ENCODE peak calls at places on chromosomes 2 and 18, in four cellular contexts. One of them, this sample, is unnamed.

GRCh38 chr2:203330434-203330833 is 2.2 kb downstream of the ABI2 start:
- DNase-seq in SK-N-SH: no peak
- DNase-seq in A549: peak; percentile 16
- DNase-seq in CD4-positive, alpha-beta T cell: no peak
- DNase-seq in this sample: no peak

GRCh38 chr2:1210352-1210751 is 202.9 kb upstream of the TPO start:
- DNase-seq in CD4-positive, alpha-beta T cell: no peak
- DNase-seq in A549: no peak
- DNase-seq in SK-N-SH: no peak
- DNase-seq in this sample: no peak

GRCh38 chr2:16613475-16613874 is 52.2 kb downstream of the CYRIA start:
- DNase-seq in A549: peak; percentile 42
- DNase-seq in SK-N-SH: peak; percentile 66
- DNase-seq in CD4-positive, alpha-beta T cell: no peak
- DNase-seq in this sample: peak; percentile 56

GRCh38 chr2:72824224-72824842 is 1.5 kb downstream of the EXOC6B start:
- DNase-seq in CD4-positive, alpha-beta T cell: no peak
- DNase-seq in A549: no peak
- DNase-seq in SK-N-SH: no peak
- DNase-seq in this sample: no peak

GRCh38 chr2:4604767-4605166 is 901.4 kb downstream of the DCDC2C start:
- DNase-seq in SK-N-SH: no peak
- DNase-seq in A549: no peak
- DNase-seq in CD4-positive, alpha-beta T cell: no peak
- DNase-seq in this sample: no peak

GRCh38 chr2:234368861-234369261 is 128.0 kb downstream of the ARL4C start:
- DNase-seq in SK-N-SH: no peak
- DNase-seq in A549: peak; percentile 53
- DNase-seq in CD4-positive, alpha-beta T cell: peak; percentile 38
- DNase-seq in this sample: no peak

GRCh38 chr2:181779288-181779871 is 99.1 kb upstream of the NEUROD1 start:
- DNase-seq in CD4-positive, alpha-beta T cell: no peak
- DNase-seq in SK-N-SH: no peak
- DNase-seq in A549: no peak
- DNase-seq in this sample: no peak

GRCh38 chr2:177574357-177574756 is 181.8 kb downstream of the AGPS start:
- DNase-seq in CD4-positive, alpha-beta T cell: no peak
- DNase-seq in A549: no peak
- DNase-seq in SK-N-SH: no peak
- DNase-seq in this sample: no peak

GRCh38 chr2:58039170-58039611 is 7.4 kb upstream of the VRK2 start:
- DNase-seq in A549: no peak
- DNase-seq in SK-N-SH: no peak
- DNase-seq in CD4-positive, alpha-beta T cell: no peak
- DNase-seq in this sample: no peak

GRCh38 chr2:157868993-157869392 is 7.1 kb downstream of the ACVR1 start:
- DNase-seq in CD4-positive, alpha-beta T cell: no peak
- DNase-seq in A549: no peak
- DNase-seq in SK-N-SH: no peak
- DNase-seq in this sample: no peak

GRCh38 chr18:54717673-54718435 is 110.4 kb upstream of the RAB27B start:
- DNase-seq in A549: no peak
- DNase-seq in SK-N-SH: peak; percentile 56
- DNase-seq in CD4-positive, alpha-beta T cell: peak; percentile 7
- DNase-seq in this sample: peak; percentile 28

GRCh38 chr2:106363788-106364187 is 104.4 kb downstream of the RGPD3 start:
- DNase-seq in A549: no peak
- DNase-seq in SK-N-SH: no peak
- DNase-seq in CD4-positive, alpha-beta T cell: no peak
- DNase-seq in this sample: no peak

GRCh38 chr18:42094875-42095274 is 139.8 kb downstream of the PIK3C3 start:
- DNase-seq in SK-N-SH: no peak
- DNase-seq in CD4-positive, alpha-beta T cell: no peak
- DNase-seq in A549: no peak
- DNase-seq in this sample: no peak

GRCh38 chr2:154392256-154392655 is 306.2 kb upstream of the KCNJ3 start:
- DNase-seq in SK-N-SH: no peak
- DNase-seq in A549: no peak
- DNase-seq in CD4-positive, alpha-beta T cell: no peak
- DNase-seq in this sample: no peak

GRCh38 chr2:210562136-210563080 is 6.0 kb downstream of the CPS1 start:
- DNase-seq in A549: no peak
- DNase-seq in CD4-positive, alpha-beta T cell: no peak
- DNase-seq in SK-N-SH: no peak
- DNase-seq in this sample: no peak

GRCh38 chr2:166825914-166826313 is 62.4 kb upstream of the XIRP2 start:
- DNase-seq in A549: no peak
- DNase-seq in SK-N-SH: no peak
- DNase-seq in CD4-positive, alpha-beta T cell: no peak
- DNase-seq in this sample: no peak

GRCh38 chr2:220504890-220505564 is 877.6 kb downstream of the SLC4A3 start:
- DNase-seq in CD4-positive, alpha-beta T cell: no peak
- DNase-seq in SK-N-SH: no peak
- DNase-seq in A549: peak; percentile 5
- DNase-seq in this sample: no peak

GRCh38 chr2:204542967-204543608 is 2.2 kb upstream of the PARD3B start:
- DNase-seq in SK-N-SH: no peak
- DNase-seq in CD4-positive, alpha-beta T cell: no peak
- DNase-seq in A549: no peak
- DNase-seq in this sample: no peak

GRCh38 chr2:239559417-239560261 is 158.8 kb upstream of the HDAC4 start:
- DNase-seq in CD4-positive, alpha-beta T cell: no peak
- DNase-seq in SK-N-SH: no peak
- DNase-seq in A549: no peak
- DNase-seq in this sample: no peak

DNA sequence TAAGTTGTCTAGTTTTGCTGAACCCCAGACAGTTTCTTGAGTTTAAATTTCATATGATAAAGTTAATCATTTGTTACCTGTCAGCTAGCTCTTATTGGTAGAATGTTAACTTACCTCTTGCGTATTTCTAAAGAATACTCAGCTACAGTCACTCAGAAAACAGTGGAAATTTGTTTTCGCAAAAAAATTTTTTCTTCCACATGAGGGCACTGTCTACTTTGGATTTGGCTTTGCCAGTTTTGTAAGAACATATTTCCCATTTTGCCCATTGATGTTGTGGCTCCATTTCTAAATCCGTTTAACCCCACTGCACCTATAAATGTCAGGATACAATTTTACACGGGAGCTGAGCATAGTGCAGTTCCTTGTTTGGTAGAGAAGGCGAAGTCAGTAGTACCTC is 19.1 kb upstream of the GCFC2 start:
- DNase-seq in A549: no peak
- DNase-seq in CD4-positive, alpha-beta T cell: no peak
- DNase-seq in SK-N-SH: peak; percentile 26
- DNase-seq in this sample: no peak
- TF ChIP-seq CTCF in A549: peak; percentile 55
- TF ChIP-seq CTCF in CD4-positive, alpha-beta T cell: no peak
- TF ChIP-seq CTCF in SK-N-SH: peak; percentile 44
- TF ChIP-seq CTCF in this sample: no peak

GRCh38 chr18:74524097-74524496 is 10.2 kb upstream of the CNDP1 start:
- DNase-seq in CD4-positive, alpha-beta T cell: no peak
- DNase-seq in SK-N-SH: no peak
- DNase-seq in A549: no peak
- DNase-seq in this sample: no peak
- TF ChIP-seq CTCF in CD4-positive, alpha-beta T cell: no peak
- TF ChIP-seq CTCF in SK-N-SH: no peak
- TF ChIP-seq CTCF in A549: no peak
- TF ChIP-seq CTCF in this sample: no peak

GRCh38 chr2:37281916-37282315 is 42.7 kb downstream of the PRKD3 start:
- DNase-seq in CD4-positive, alpha-beta T cell: no peak
- DNase-seq in A549: no peak
- DNase-seq in SK-N-SH: no peak
- DNase-seq in this sample: no peak
- TF ChIP-seq CTCF in CD4-positive, alpha-beta T cell: no peak
- TF ChIP-seq CTCF in A549: peak; percentile 16
- TF ChIP-seq CTCF in SK-N-SH: peak; percentile 38
- TF ChIP-seq CTCF in this sample: no peak

DNA sequence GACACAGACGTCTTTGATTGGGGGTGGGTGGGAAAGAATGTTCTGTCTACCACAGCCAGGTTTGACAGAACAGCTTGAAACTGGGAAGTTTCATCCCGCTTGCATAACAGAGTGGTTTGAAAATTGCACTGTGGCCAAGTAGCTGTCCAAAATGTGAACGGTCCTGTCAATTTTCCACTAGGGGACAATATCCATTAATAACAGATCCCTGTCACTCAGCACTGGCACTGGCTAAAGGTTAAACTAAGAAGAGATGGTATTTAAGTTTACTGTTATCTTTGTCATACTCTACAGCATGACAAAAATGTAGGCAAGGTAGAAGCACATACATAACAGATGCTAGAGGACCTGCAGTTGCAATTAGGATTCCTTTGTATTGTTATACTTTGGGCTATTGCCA is 55.6 kb upstream of the ACMSD start:
- DNase-seq in A549: no peak
- DNase-seq in CD4-positive, alpha-beta T cell: no peak
- DNase-seq in SK-N-SH: peak; percentile 55
- DNase-seq in this sample: peak; percentile 21
- TF ChIP-seq CTCF in A549: no peak
- TF ChIP-seq CTCF in CD4-positive, alpha-beta T cell: peak; percentile 44
- TF ChIP-seq CTCF in SK-N-SH: peak; percentile 52
- TF ChIP-seq CTCF in this sample: peak; percentile 53

GRCh38 chr2:228701506-228701905 is 520.0 kb upstream of the SPHKAP start:
- DNase-seq in SK-N-SH: no peak
- DNase-seq in CD4-positive, alpha-beta T cell: no peak
- DNase-seq in A549: no peak
- DNase-seq in this sample: no peak

GRCh38 chr2:228698963-228699362 is 517.5 kb upstream of the SPHKAP start:
- DNase-seq in SK-N-SH: no peak
- DNase-seq in A549: no peak
- DNase-seq in CD4-positive, alpha-beta T cell: no peak
- DNase-seq in this sample: no peak

GRCh38 chr2:228699400-228699799 is 517.9 kb upstream of the SPHKAP start:
- DNase-seq in A549: no peak
- DNase-seq in SK-N-SH: no peak
- DNase-seq in CD4-positive, alpha-beta T cell: no peak
- DNase-seq in this sample: no peak

GRCh38 chr2:228699888-228700287 is 518.4 kb upstream of the SPHKAP start:
- DNase-seq in A549: no peak
- DNase-seq in SK-N-SH: no peak
- DNase-seq in CD4-positive, alpha-beta T cell: no peak
- DNase-seq in this sample: no peak

GRCh38 chr2:228700638-228701037 is 519.2 kb upstream of the SPHKAP start:
- DNase-seq in CD4-positive, alpha-beta T cell: no peak
- DNase-seq in A549: no peak
- DNase-seq in SK-N-SH: no peak
- DNase-seq in this sample: no peak
- TF ChIP-seq CTCF in CD4-positive, alpha-beta T cell: no peak
- TF ChIP-seq CTCF in A549: no peak
- TF ChIP-seq CTCF in SK-N-SH: no peak
- TF ChIP-seq CTCF in this sample: no peak

GRCh38 chr2:136874258-136874657 is 108.9 kb downstream of the THSD7B start:
- DNase-seq in SK-N-SH: peak; percentile 20
- DNase-seq in A549: no peak
- DNase-seq in CD4-positive, alpha-beta T cell: no peak
- DNase-seq in this sample: no peak
- TF ChIP-seq CTCF in SK-N-SH: peak; percentile 55
- TF ChIP-seq CTCF in A549: no peak
- TF ChIP-seq CTCF in CD4-positive, alpha-beta T cell: no peak
- TF ChIP-seq CTCF in this sample: no peak

DNA sequence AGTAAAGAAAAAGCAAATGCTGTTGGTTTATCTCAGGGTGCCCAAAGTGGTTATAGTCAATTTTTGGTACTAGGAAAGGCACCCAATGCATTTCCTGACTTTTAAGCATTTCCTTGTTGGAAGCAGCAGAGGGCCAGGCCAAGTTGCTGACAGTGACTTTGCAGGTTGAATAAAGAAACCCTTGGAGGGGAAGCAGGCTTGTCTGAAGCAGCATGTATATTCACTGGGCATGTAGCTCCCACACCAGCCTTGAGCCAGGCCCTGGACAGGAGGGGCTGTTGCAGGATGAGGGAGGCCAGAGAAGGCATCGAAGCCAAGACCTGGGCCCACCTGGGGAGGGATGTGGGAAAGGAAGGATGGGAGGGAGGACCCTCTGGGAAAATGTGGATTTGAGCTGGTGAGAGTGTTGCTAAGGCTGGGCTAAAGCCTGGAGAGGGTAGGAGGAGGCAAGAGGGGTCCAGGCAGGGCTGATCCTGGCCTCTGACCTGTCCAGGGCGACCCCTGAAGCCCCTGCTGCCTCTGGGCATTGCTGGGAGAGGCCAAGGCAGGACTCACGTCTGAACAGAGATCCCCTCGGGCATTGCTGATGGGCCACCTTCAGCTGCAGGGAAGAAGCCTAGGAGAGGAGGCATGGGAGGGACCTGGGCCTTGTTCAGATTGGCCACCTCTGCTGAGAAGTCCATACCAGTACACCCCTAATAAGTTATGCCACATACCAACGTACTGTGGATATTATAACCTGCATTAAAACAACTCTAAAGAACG is 79.6 kb downstream of the STPG4 start:
- DNase-seq in A549: no peak
- DNase-seq in SK-N-SH: no peak
- DNase-seq in CD4-positive, alpha-beta T cell: no peak
- DNase-seq in this sample: no peak
- TF ChIP-seq CTCF in A549: no peak
- TF ChIP-seq CTCF in SK-N-SH: peak; percentile 36
- TF ChIP-seq CTCF in CD4-positive, alpha-beta T cell: no peak
- TF ChIP-seq CTCF in this sample: no peak

GRCh38 chr2:96315005-96315399 is 9.7 kb upstream of the SNRNP200 start:
- DNase-seq in A549: no peak
- DNase-seq in CD4-positive, alpha-beta T cell: no peak
- DNase-seq in SK-N-SH: no peak
- DNase-seq in this sample: no peak
- TF ChIP-seq CTCF in A549: no peak
- TF ChIP-seq CTCF in CD4-positive, alpha-beta T cell: no peak
- TF ChIP-seq CTCF in SK-N-SH: no peak
- TF ChIP-seq CTCF in this sample: no peak

DNA sequence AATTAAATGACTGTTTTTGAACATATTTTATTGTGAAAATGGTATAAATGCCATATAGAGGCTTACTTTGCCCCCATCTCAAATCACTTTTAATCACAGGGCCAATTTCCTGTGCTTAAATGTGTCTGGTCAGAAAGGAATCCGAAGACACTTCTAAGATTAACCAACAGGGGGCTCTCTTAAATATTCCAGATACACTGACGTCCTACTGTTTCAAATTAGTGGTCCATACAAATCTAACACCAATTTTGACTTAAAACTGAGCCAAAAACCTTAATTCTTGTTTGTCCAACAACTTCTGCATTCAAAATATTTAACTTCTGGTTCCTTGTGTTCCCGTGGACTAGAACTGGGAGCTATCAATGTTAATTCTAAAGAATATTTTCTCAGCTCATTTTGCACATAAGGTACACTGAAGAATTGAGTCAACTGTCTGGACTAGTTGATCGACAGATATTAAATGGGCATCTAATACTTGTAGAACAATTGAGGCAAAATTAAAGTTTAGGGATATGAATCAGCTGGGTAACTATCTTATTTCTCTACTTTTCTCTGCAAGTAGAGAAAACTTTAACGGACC is 557.5 kb downstream of the ARHGAP15 start:
- DNase-seq in SK-N-SH: no peak
- DNase-seq in CD4-positive, alpha-beta T cell: no peak
- DNase-seq in A549: peak; percentile 16
- DNase-seq in this sample: peak; percentile 27
- TF ChIP-seq CTCF in SK-N-SH: peak; percentile 70
- TF ChIP-seq CTCF in CD4-positive, alpha-beta T cell: peak; percentile 42
- TF ChIP-seq CTCF in A549: peak; percentile 51
- TF ChIP-seq CTCF in this sample: peak; percentile 17

This sample was measured in GM13976.